ENCODE peak calls at places on chromosomes 12 and 14, in four cellular contexts. Z is Peyer's patch, H is psoas muscle, Q is pancreas. M is an unnamed sample.

GRCh38 chr14:103155013-103155412 is 31.8 kb downstream of the TNFAIP2 start:
- DNase-seq in Z (peak; percentile 79), H (peak; percentile 86), Q (no peak), M (peak; percentile 94)

GRCh38 chr12:89936631-89937030 is 228.0 kb upstream of the ATP2B1 start:
- DNase-seq in Z (no peak), H (no peak), Q (no peak), M (no peak)

GRCh38 chr12:107275530-107275929 is 182.2 kb upstream of the CRY1 start:
- DNase-seq in Z (no peak), H (no peak), Q (no peak), M (no peak)

GRCh38 chr14:95156765-95157194 is 549 bp downstream of the DICER1 start:
- DNase-seq in Z (peak; percentile 65), H (peak; percentile 45), Q (peak; percentile 87), M (peak; percentile 76)

GRCh38 chr14:99643343-99643742 is 1.6 kb upstream of the HHIPL1 start:
- DNase-seq in Z (no peak), H (no peak), Q (no peak), M (no peak)

GRCh38 chr12:27345376-27345775 is 12.7 kb downstream of the BMAL2 start:
- DNase-seq in Z (no peak), H (no peak), Q (no peak), M (no peak)

GRCh38 chr12:132218915-132219314 is 74.7 kb downstream of the NOC4L start:
- DNase-seq in Z (no peak), H (no peak), Q (peak; percentile 22), M (no peak)

GRCh38 chr12:10753066-10753465 is 29.9 kb upstream of the YBX3 start:
- DNase-seq in Z (no peak), H (no peak), Q (no peak), M (no peak)

GRCh38 chr14:80172380-80173055 is 38.8 kb downstream of the DIO2 start:
- DNase-seq in Z (no peak), H (no peak), Q (no peak), M (no peak)

GRCh38 chr14:63308723-63309317 is 9.9 kb downstream of the GPHB5 start:
- DNase-seq in Z (no peak), H (no peak), Q (no peak), M (no peak)

GRCh38 chr14:70416322-70416716 is 571 bp downstream of the SYNJ2BP start:
- DNase-seq in Z (no peak), H (no peak), Q (no peak), M (no peak)

GRCh38 chr14:59305231-59305630 is 116.8 kb downstream of the DAAM1 start:
- DNase-seq in Z (no peak), H (no peak), Q (no peak), M (no peak)

GRCh38 chr12:51678086-51678724 is 87.2 kb downstream of the SCN8A start:
- DNase-seq in Z (peak; percentile 57), H (no peak), Q (no peak), M (no peak)

GRCh38 chr14:73472182-73473114 is 14.1 kb upstream of the NUMB start:
- DNase-seq in Z (no peak), H (no peak), Q (no peak), M (no peak)

GRCh38 chr12:54253240-54253639 is 26.7 kb downstream of the CBX5 start:
- DNase-seq in Z (no peak), H (no peak), Q (no peak), M (no peak)

GRCh38 chr12:7716391-7716790 is 5.2 kb downstream of the DPPA3 start:
- DNase-seq in Z (no peak), H (no peak), Q (no peak), M (no peak)

GRCh38 chr14:97580923-97581495 is 783.8 kb downstream of the VRK1 start:
- DNase-seq in Z (no peak), H (no peak), Q (no peak), M (no peak)

GRCh38 chr12:95898081-95898480 is 39.3 kb downstream of the SNRPF start:
- DNase-seq in Z (no peak), H (no peak), Q (no peak), M (no peak)

GRCh38 chr12:43338848-43339526 is 213.0 kb downstream of the ADAMTS20 start:
- DNase-seq in Z (no peak), H (no peak), Q (no peak), M (no peak)

GRCh38 chr12:113396828-113397496 is 6.7 kb downstream of the SDS start:
- DNase-seq in Z (no peak), H (no peak), Q (peak; percentile 51), M (no peak)

GRCh38 chr14:25400607-25401206 is 350.8 kb upstream of the STXBP6 start:
- DNase-seq in Z (peak; percentile 66), H (no peak), Q (no peak), M (no peak)

GRCh38 chr12:53049582-53050318 is at the start of gene TNS2:
- DNase-seq in Z (peak; percentile 85), H (peak; percentile 89), Q (peak; percentile 90), M (peak; percentile 85)

GRCh38 chr12:71865166-71865713 is 25.7 kb downstream of the TBC1D15 start:
- DNase-seq in Z (no peak), H (peak; percentile 17), Q (no peak), M (no peak)

GRCh38 chr14:92397140-92397815 is 74.3 kb downstream of the SLC24A4 start:
- DNase-seq in Z (no peak), H (no peak), Q (no peak), M (no peak)

GRCh38 chr12:19712041-19712440 is 272.7 kb downstream of the AEBP2 start:
- DNase-seq in Z (no peak), H (no peak), Q (no peak), M (no peak)

GRCh38 chr14:63266106-63266505 is 52.6 kb downstream of the GPHB5 start:
- DNase-seq in Z (no peak), H (no peak), Q (no peak), M (no peak)

GRCh38 chr14:38143651-38144505 is 63.8 kb upstream of the SSTR1 start:
- DNase-seq in Z (no peak), H (no peak), Q (no peak), M (no peak)

GRCh38 chr12:29844667-29845066 is 60.9 kb upstream of the TMTC1 start:
- DNase-seq in Z (no peak), H (no peak), Q (no peak), M (no peak)

GRCh38 chr14:64159588-64159987 is 134.6 kb downstream of the ESR2 start:
- DNase-seq in Z (no peak), H (no peak), Q (no peak), M (no peak)

GRCh38 chr12:106303202-106303820 is 778 bp downstream of the TCP11L2 start:
- DNase-seq in Z (peak; percentile 94), H (peak; percentile 82), Q (peak; percentile 95), M (peak; percentile 90)

GRCh38 chr14:95220663-95221231 is 63.4 kb upstream of the DICER1 start:
- DNase-seq in Z (no peak), H (no peak), Q (peak; percentile 38), M (no peak)

GRCh38 chr14:56092761-56093160 is 25.4 kb upstream of the PELI2 start:
- DNase-seq in Z (no peak), H (no peak), Q (no peak), M (no peak)

GRCh38 chr14:56903304-56904021 is 93.2 kb upstream of the OTX2 start:
- DNase-seq in Z (no peak), H (no peak), Q (no peak), M (no peak)

GRCh38 chr14:73236157-73236556 is 1.1 kb upstream of the PAPLN start:
- DNase-seq in Z (no peak), H (no peak), Q (no peak), M (no peak)

GRCh38 chr14:69581316-69581935 is 6.8 kb upstream of the CCDC177 start:
- DNase-seq in Z (no peak), H (no peak), Q (no peak), M (no peak)

GRCh38 chr14:54348001-54348611 is 48.7 kb upstream of the CDKN3 start:
- DNase-seq in Z (no peak), H (no peak), Q (no peak), M (no peak)

GRCh38 chr12:29023436-29024076 is 125.5 kb upstream of the FAR2 start:
- DNase-seq in Z (no peak), H (no peak), Q (no peak), M (no peak)

GRCh38 chr12:12685305-12685704 is 10.7 kb downstream of the GPR19 start:
- DNase-seq in Z (no peak), H (no peak), Q (no peak), M (no peak)

GRCh38 chr12:119417440-119417839 is 82.9 kb downstream of the CCDC60 start:
- DNase-seq in Z (no peak), H (no peak), Q (no peak), M (no peak)

DNA sequence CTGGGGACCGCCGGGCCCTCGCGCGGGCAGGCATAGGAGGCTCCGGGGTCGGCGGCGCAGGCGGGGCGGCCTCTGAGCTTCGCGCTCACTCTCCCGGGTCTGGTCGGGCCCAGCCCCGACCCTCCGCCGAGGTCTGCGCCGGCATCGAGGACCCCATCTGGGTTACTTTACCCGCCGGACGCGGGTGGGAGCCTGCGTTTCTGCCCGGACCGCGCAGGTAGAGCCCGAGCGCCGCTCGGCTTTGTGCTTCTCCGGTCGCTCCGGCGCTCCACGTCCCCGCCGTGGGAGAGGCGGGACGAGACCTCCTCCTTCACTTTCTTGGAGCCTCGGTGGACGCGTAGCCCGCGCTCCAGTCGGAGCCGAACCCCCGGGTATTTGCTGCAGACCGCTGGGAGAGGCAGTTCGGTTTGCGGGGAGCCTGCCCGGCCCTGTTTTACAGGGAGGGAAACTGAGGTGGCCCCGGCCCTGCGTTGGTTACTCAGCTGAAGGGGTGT is 63.2 kb downstream of the FBXL14 start:
- DNase-seq in Z (no peak), H (no peak), Q (peak; percentile 70), M (no peak)
- H3K4me3 ChIP-seq in Z (peak overlapping the region; percentile 50), H (peak overlapping the region; percentile 75), Q (peak overlapping the region; percentile 20), M (peak overlapping the region; percentile 50)

GRCh38 chr12:1639538-1639937 is 10.5 kb downstream of the WNT5B start:
- DNase-seq in Z (no peak), H (no peak), Q (no peak), M (no peak)
- H3K4me3 ChIP-seq in Z (no peak overlapping the region), H (no peak overlapping the region), Q (no peak overlapping the region), M (no peak overlapping the region)

GRCh38 chr12:55842681-55843429 is at the start of gene MMP19:
- DNase-seq in Z (no peak), H (no peak), Q (no peak), M (no peak)
- H3K4me3 ChIP-seq in Z (peak within 1 kb of the TSS; percentile 18), H (peak within 1 kb of the TSS; percentile 35), Q (no peak within 1 kb of the TSS), M (peak within 1 kb of the TSS; percentile 35)

GRCh38 chr12:80118565-80119337 is 19.4 kb downstream of the OTOGL start:
- DNase-seq in Z (no peak), H (no peak), Q (no peak), M (no peak)

GRCh38 chr12:80121661-80122060 is 22.3 kb downstream of the OTOGL start:
- DNase-seq in Z (no peak), H (no peak), Q (no peak), M (no peak)

GRCh38 chr12:80116735-80117134 is 17.4 kb downstream of the OTOGL start:
- DNase-seq in Z (no peak), H (no peak), Q (no peak), M (no peak)

GRCh38 chr12:80120994-80121393 is 21.7 kb downstream of the OTOGL start:
- DNase-seq in Z (no peak), H (no peak), Q (no peak), M (no peak)
- H3K4me3 ChIP-seq in Z (no peak overlapping the region), H (no peak overlapping the region), Q (no peak overlapping the region), M (no peak overlapping the region)

M was measured in right lobe of liver.